ENCODE peak calls at places on chromosomes 4 and X, in ten cellular contexts. One of them, this sample, is unnamed.

GRCh38 chr4:123876122-123876521 is 479.5 kb downstream of the SPRY1 start:
- DNase-seq in heart left ventricle: no peak
- DNase-seq in tibial nerve: no peak
- DNase-seq in esophagus squamous epithelium: no peak
- DNase-seq in A549: no peak
- DNase-seq in lower leg skin: no peak
- DNase-seq in suprapubic skin: no peak
- DNase-seq in ovary: no peak
- DNase-seq in testis: no peak
- DNase-seq in IMR-90: no peak
- DNase-seq in this sample: no peak

GRCh38 chr4:6562931-6563901 is 11.8 kb upstream of the MAN2B2 start:
- DNase-seq in heart left ventricle: no peak
- DNase-seq in suprapubic skin: no peak
- DNase-seq in lower leg skin: no peak
- DNase-seq in IMR-90: no peak
- DNase-seq in testis: peak
- DNase-seq in A549: no peak
- DNase-seq in ovary: no peak
- DNase-seq in tibial nerve: no peak
- DNase-seq in esophagus squamous epithelium: no peak
- DNase-seq in this sample: no peak

GRCh38 chr4:82696117-82696516 is 102.5 kb downstream of the SCD5 start:
- DNase-seq in tibial nerve: no peak
- DNase-seq in suprapubic skin: no peak
- DNase-seq in IMR-90: no peak
- DNase-seq in ovary: no peak
- DNase-seq in esophagus squamous epithelium: no peak
- DNase-seq in heart left ventricle: no peak
- DNase-seq in lower leg skin: no peak
- DNase-seq in A549: no peak
- DNase-seq in testis: peak
- DNase-seq in this sample: no peak

GRCh38 chr4:95188701-95189401 is 359.9 kb downstream of the UNC5C start:
- DNase-seq in ovary: no peak
- DNase-seq in IMR-90: no peak
- DNase-seq in testis: no peak
- DNase-seq in suprapubic skin: no peak
- DNase-seq in lower leg skin: no peak
- DNase-seq in tibial nerve: no peak
- DNase-seq in heart left ventricle: no peak
- DNase-seq in esophagus squamous epithelium: no peak
- DNase-seq in A549: no peak
- DNase-seq in this sample: no peak

GRCh38 chr4:98720871-98721480 is 62.6 kb upstream of the TSPAN5 start:
- DNase-seq in ovary: no peak
- DNase-seq in A549: no peak
- DNase-seq in tibial nerve: no peak
- DNase-seq in heart left ventricle: no peak
- DNase-seq in lower leg skin: no peak
- DNase-seq in suprapubic skin: no peak
- DNase-seq in testis: no peak
- DNase-seq in IMR-90: peak
- DNase-seq in esophagus squamous epithelium: no peak
- DNase-seq in this sample: no peak

GRCh38 chrX:122906726-122907125 is 277.4 kb upstream of the GRIA3 start:
- DNase-seq in IMR-90: no peak
- DNase-seq in testis: no peak
- DNase-seq in heart left ventricle: no peak
- DNase-seq in esophagus squamous epithelium: no peak
- DNase-seq in ovary: no peak
- DNase-seq in A549: no peak
- DNase-seq in lower leg skin: no peak
- DNase-seq in tibial nerve: no peak
- DNase-seq in suprapubic skin: no peak
- DNase-seq in this sample: no peak

GRCh38 chrX:53695901-53696300 is 9.4 kb upstream of the HUWE1 start:
- DNase-seq in heart left ventricle: no peak
- DNase-seq in ovary: no peak
- DNase-seq in IMR-90: no peak
- DNase-seq in lower leg skin: no peak
- DNase-seq in testis: peak
- DNase-seq in tibial nerve: no peak
- DNase-seq in A549: no peak
- DNase-seq in esophagus squamous epithelium: no peak
- DNase-seq in suprapubic skin: no peak
- DNase-seq in this sample: no peak

GRCh38 chr4:188245651-188246050 is 106.4 kb downstream of the TRIML1 start:
- DNase-seq in lower leg skin: no peak
- DNase-seq in tibial nerve: no peak
- DNase-seq in A549: no peak
- DNase-seq in esophagus squamous epithelium: no peak
- DNase-seq in IMR-90: no peak
- DNase-seq in testis: no peak
- DNase-seq in suprapubic skin: no peak
- DNase-seq in ovary: no peak
- DNase-seq in heart left ventricle: no peak
- DNase-seq in this sample: no peak

GRCh38 chr4:37827802-37828321 is 1.4 kb downstream of the PGM2 start:
- DNase-seq in tibial nerve: no peak
- DNase-seq in heart left ventricle: no peak
- DNase-seq in esophagus squamous epithelium: no peak
- DNase-seq in ovary: no peak
- DNase-seq in IMR-90: no peak
- DNase-seq in suprapubic skin: no peak
- DNase-seq in testis: no peak
- DNase-seq in A549: no peak
- DNase-seq in lower leg skin: no peak
- DNase-seq in this sample: no peak

GRCh38 chr4:37825943-37826281 is 574 bp upstream of the PGM2 start:
- DNase-seq in IMR-90: no peak
- DNase-seq in heart left ventricle: peak
- DNase-seq in tibial nerve: no peak
- DNase-seq in ovary: peak
- DNase-seq in A549: no peak
- DNase-seq in lower leg skin: no peak
- DNase-seq in testis: peak
- DNase-seq in esophagus squamous epithelium: no peak
- DNase-seq in suprapubic skin: no peak
- DNase-seq in this sample: no peak

GRCh38 chr4:37828843-37829242 is 2.4 kb downstream of the PGM2 start:
- DNase-seq in suprapubic skin: no peak
- DNase-seq in IMR-90: no peak
- DNase-seq in esophagus squamous epithelium: no peak
- DNase-seq in heart left ventricle: no peak
- DNase-seq in testis: no peak
- DNase-seq in tibial nerve: no peak
- DNase-seq in lower leg skin: no peak
- DNase-seq in A549: no peak
- DNase-seq in ovary: no peak
- DNase-seq in this sample: no peak

GRCh38 chr4:37827030-37827705 is 682 bp downstream of the PGM2 start:
- DNase-seq in lower leg skin: peak
- DNase-seq in suprapubic skin: peak
- DNase-seq in ovary: no peak
- DNase-seq in testis: peak
- DNase-seq in IMR-90: peak
- DNase-seq in A549: no peak
- DNase-seq in esophagus squamous epithelium: no peak
- DNase-seq in tibial nerve: no peak
- DNase-seq in heart left ventricle: no peak
- DNase-seq in this sample: no peak

GRCh38 chr4:37826282-37827029 is at the start of gene PGM2:
- DNase-seq in ovary: peak
- DNase-seq in heart left ventricle: peak
- DNase-seq in suprapubic skin: peak
- DNase-seq in lower leg skin: peak
- DNase-seq in tibial nerve: peak
- DNase-seq in testis: peak
- DNase-seq in esophagus squamous epithelium: peak
- DNase-seq in A549: peak
- DNase-seq in IMR-90: peak
- DNase-seq in this sample: peak
- TF ChIP-seq POLR2A in ovary: peak
- TF ChIP-seq POLR2A in heart left ventricle: no peak
- TF ChIP-seq POLR2A in suprapubic skin: peak
- TF ChIP-seq POLR2A in lower leg skin: no peak
- TF ChIP-seq POLR2A in tibial nerve: no peak
- TF ChIP-seq POLR2A in testis: peak
- TF ChIP-seq POLR2A in esophagus squamous epithelium: peak
- TF ChIP-seq POLR2A in A549: peak
- TF ChIP-seq POLR2A in IMR-90: peak
- TF ChIP-seq POLR2A in this sample: peak

GRCh38 chrX:153333271-153333670 is 682 bp upstream of the ZNF275 start:
- DNase-seq in suprapubic skin: no peak
- DNase-seq in testis: no peak
- DNase-seq in heart left ventricle: no peak
- DNase-seq in tibial nerve: no peak
- DNase-seq in esophagus squamous epithelium: no peak
- DNase-seq in IMR-90: peak
- DNase-seq in A549: no peak
- DNase-seq in ovary: no peak
- DNase-seq in lower leg skin: no peak
- DNase-seq in this sample: no peak

GRCh38 chrX:153334654-153335295 is 822 bp downstream of the ZNF275 start:
- DNase-seq in ovary: no peak
- DNase-seq in suprapubic skin: no peak
- DNase-seq in heart left ventricle: no peak
- DNase-seq in IMR-90: no peak
- DNase-seq in A549: no peak
- DNase-seq in testis: no peak
- DNase-seq in esophagus squamous epithelium: no peak
- DNase-seq in tibial nerve: no peak
- DNase-seq in lower leg skin: peak
- DNase-seq in this sample: no peak

GRCh38 chrX:153336128-153336894 is 2.4 kb downstream of the ZNF275 start:
- DNase-seq in testis: no peak
- DNase-seq in heart left ventricle: no peak
- DNase-seq in A549: no peak
- DNase-seq in esophagus squamous epithelium: no peak
- DNase-seq in suprapubic skin: no peak
- DNase-seq in tibial nerve: no peak
- DNase-seq in lower leg skin: peak
- DNase-seq in IMR-90: no peak
- DNase-seq in ovary: no peak
- DNase-seq in this sample: no peak

GRCh38 chrX:153336988-153337387 is 3.0 kb downstream of the ZNF275 start:
- DNase-seq in lower leg skin: peak
- DNase-seq in A549: no peak
- DNase-seq in IMR-90: no peak
- DNase-seq in heart left ventricle: no peak
- DNase-seq in suprapubic skin: no peak
- DNase-seq in esophagus squamous epithelium: no peak
- DNase-seq in ovary: no peak
- DNase-seq in testis: no peak
- DNase-seq in tibial nerve: no peak
- DNase-seq in this sample: no peak

DNA sequence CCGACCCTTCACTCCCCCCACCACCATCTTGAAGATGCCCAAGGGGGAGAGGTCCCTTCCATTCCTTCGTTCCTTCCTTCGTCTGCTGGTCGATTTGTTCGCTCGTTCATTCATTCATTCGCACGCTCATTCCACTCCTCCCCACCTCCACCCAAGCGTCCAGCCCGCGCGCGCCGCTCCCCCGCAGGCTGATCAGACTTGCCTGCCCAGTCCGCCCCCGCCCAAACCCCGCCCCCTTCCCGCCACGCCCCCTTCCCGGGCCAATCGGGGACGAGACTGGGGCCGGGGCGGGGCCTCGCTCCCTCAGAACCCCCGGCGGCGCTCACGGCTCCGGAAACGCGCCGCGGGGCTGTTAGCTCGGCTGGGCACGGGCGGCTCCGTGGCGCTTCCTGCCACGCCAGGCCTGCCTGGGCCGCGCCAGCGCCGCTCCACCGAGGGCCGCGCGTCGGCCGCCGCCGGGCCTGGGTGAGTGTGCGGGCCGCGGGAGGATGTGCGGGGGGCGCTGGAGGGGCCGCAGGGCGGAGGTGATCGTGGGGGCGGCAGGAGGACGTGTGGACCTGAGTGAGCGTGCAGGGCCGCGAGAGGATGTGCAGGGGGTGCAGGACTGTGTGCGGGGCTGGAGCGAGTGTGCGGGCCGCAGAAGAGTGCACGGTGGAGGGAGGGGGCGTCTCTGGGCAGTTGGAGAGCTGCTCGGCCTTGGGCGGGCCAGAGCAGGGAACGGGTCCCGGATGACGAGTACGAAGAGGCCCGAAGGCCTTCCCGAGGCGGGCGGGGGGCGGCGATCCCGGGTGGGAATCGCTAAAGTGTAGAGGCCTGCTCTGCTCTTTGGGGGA is at the start of gene ZNF275:
- DNase-seq in testis: peak
- DNase-seq in A549: peak
- DNase-seq in ovary: peak
- DNase-seq in lower leg skin: peak
- DNase-seq in suprapubic skin: peak
- DNase-seq in tibial nerve: peak
- DNase-seq in IMR-90: peak
- DNase-seq in esophagus squamous epithelium: no peak
- DNase-seq in heart left ventricle: peak
- DNase-seq in this sample: peak
- TF ChIP-seq POLR2A in testis: no peak
- TF ChIP-seq POLR2A in A549: peak
- TF ChIP-seq POLR2A in ovary: peak
- TF ChIP-seq POLR2A in lower leg skin: no peak
- TF ChIP-seq POLR2A in suprapubic skin: no peak
- TF ChIP-seq POLR2A in tibial nerve: no peak
- TF ChIP-seq POLR2A in IMR-90: peak
- TF ChIP-seq POLR2A in esophagus squamous epithelium: no peak
- TF ChIP-seq POLR2A in heart left ventricle: no peak
- TF ChIP-seq POLR2A in this sample: peak

GRCh38 chr4:128525387-128525786 is 237.8 kb upstream of the PGRMC2 start:
- DNase-seq in lower leg skin: no peak
- DNase-seq in esophagus squamous epithelium: no peak
- DNase-seq in A549: no peak
- DNase-seq in IMR-90: peak
- DNase-seq in ovary: no peak
- DNase-seq in heart left ventricle: no peak
- DNase-seq in tibial nerve: no peak
- DNase-seq in suprapubic skin: no peak
- DNase-seq in testis: no peak
- DNase-seq in this sample: no peak
- TF ChIP-seq POLR2A in lower leg skin: no peak
- TF ChIP-seq POLR2A in esophagus squamous epithelium: no peak
- TF ChIP-seq POLR2A in A549: no peak
- TF ChIP-seq POLR2A in IMR-90: peak
- TF ChIP-seq POLR2A in ovary: no peak
- TF ChIP-seq POLR2A in heart left ventricle: no peak
- TF ChIP-seq POLR2A in tibial nerve: no peak
- TF ChIP-seq POLR2A in suprapubic skin: no peak
- TF ChIP-seq POLR2A in testis: no peak
- TF ChIP-seq POLR2A in this sample: no peak

DNA sequence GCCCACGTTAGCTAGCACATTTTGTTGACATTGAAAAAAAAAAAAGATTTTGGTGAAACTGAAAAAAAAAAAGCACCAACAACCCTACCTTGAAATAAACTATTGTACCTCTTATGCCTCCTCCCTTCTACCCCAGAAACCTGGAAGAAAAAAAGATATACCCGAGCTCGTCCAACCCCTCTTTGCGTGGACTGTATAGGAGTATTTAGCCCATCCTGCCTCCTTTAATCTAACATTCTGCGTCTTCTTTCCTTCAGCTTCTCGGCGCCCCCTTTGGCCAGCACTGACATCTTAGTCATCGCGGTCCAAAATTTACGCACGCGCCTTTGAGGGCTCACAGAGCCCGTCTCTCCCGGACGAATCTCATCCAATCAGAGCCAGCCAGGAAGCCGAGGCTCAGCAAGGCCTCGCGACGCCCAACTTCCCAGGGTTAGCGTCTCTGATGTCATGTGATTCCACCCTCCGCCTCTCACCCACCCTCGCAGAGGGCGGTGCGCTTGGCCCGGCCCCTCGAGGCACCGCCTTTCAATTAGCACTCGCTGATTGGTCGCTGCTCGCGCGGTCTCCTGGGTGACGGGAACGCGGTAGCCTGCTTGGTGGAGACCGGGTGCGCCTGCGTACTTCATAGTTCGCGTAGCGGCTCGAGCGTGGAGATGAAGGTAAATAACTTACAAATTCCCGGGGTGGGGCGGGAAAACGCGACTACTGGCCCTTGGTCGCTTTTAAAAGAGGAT is at the start of gene WDR19:
- DNase-seq in esophagus squamous epithelium: peak
- DNase-seq in A549: peak
- DNase-seq in tibial nerve: peak
- DNase-seq in lower leg skin: peak
- DNase-seq in IMR-90: peak
- DNase-seq in suprapubic skin: peak
- DNase-seq in heart left ventricle: peak
- DNase-seq in ovary: peak
- DNase-seq in testis: peak
- DNase-seq in this sample: peak
- TF ChIP-seq POLR2A in esophagus squamous epithelium: peak
- TF ChIP-seq POLR2A in A549: peak
- TF ChIP-seq POLR2A in tibial nerve: no peak
- TF ChIP-seq POLR2A in lower leg skin: no peak
- TF ChIP-seq POLR2A in IMR-90: no peak
- TF ChIP-seq POLR2A in suprapubic skin: no peak
- TF ChIP-seq POLR2A in heart left ventricle: no peak
- TF ChIP-seq POLR2A in ovary: peak
- TF ChIP-seq POLR2A in testis: no peak
- TF ChIP-seq POLR2A in this sample: no peak